ENCODE peak calls at places on chromosomes 3 and 15, in ten cellular contexts. X, E, N, M, W, G, P, F, K and Q are unnamed samples.

GRCh38 chr3:99875573-99875924 is 57.9 kb downstream of the CMSS1 start:
- DNase-seq in G (no peak), E (no peak), K (no peak), W (no peak), P (peak; percentile 68), F (no peak), N (peak; percentile 60), X (no peak), M (no peak), Q (no peak)

GRCh38 chr3:48268381-48268935 is 27.6 kb downstream of the ZNF589 start:
- DNase-seq in E (peak; percentile 80), X (no peak), W (peak; percentile 70), F (peak; percentile 89), M (no peak), G (no peak), P (no peak), N (no peak), K (no peak), Q (peak; percentile 20)

GRCh38 chr15:70339551-70340517 is 242.1 kb upstream of the TLE3 start:
- DNase-seq in G (no peak), K (no peak), N (peak; percentile 22), P (no peak), M (no peak), F (no peak), W (no peak), E (no peak), X (no peak), Q (no peak)

GRCh38 chr3:129343643-129344360 is 65.1 kb downstream of the HMCES start:
- DNase-seq in E (peak; percentile 9), K (peak; percentile 64), G (no peak), P (peak; percentile 18), F (no peak), W (peak; percentile 22), X (no peak), N (no peak), M (peak; percentile 55), Q (peak; percentile 30)

GRCh38 chr15:98503970-98504369 is 144.4 kb upstream of the IGF1R start:
- DNase-seq in P (peak; percentile 22), K (no peak), F (no peak), N (peak; percentile 50), X (no peak), E (no peak), G (no peak), M (no peak), W (no peak), Q (no peak)

GRCh38 chr3:102926618-102927017 is 491.8 kb downstream of the ZPLD1 start:
- DNase-seq in P (no peak), X (no peak), M (no peak), E (no peak), K (no peak), N (no peak), F (no peak), G (no peak), W (no peak), Q (no peak)

GRCh38 chr15:58077427-58077826 is 11.9 kb upstream of the ALDH1A2 start:
- DNase-seq in W (no peak), E (no peak), F (no peak), M (peak; percentile 33), P (no peak), N (no peak), K (no peak), G (no peak), X (no peak), Q (no peak)

GRCh38 chr15:73593278-73594074 is 39.7 kb downstream of the NPTN start:
- DNase-seq in X (no peak), F (no peak), E (no peak), K (no peak), P (no peak), M (no peak), G (no peak), N (peak; percentile 46), W (no peak), Q (no peak)

GRCh38 chr15:36996538-36997181 is 103.7 kb downstream of the MEIS2 start:
- DNase-seq in W (no peak), X (no peak), G (no peak), F (no peak), M (no peak), K (no peak), E (no peak), P (no peak), N (no peak), Q (no peak)

GRCh38 chr3:138824114-138824506 is 10.6 kb downstream of the PIK3CB start:
- DNase-seq in P (no peak), X (no peak), F (no peak), N (no peak), W (no peak), K (no peak), G (no peak), M (no peak), E (no peak), Q (no peak)

DNA sequence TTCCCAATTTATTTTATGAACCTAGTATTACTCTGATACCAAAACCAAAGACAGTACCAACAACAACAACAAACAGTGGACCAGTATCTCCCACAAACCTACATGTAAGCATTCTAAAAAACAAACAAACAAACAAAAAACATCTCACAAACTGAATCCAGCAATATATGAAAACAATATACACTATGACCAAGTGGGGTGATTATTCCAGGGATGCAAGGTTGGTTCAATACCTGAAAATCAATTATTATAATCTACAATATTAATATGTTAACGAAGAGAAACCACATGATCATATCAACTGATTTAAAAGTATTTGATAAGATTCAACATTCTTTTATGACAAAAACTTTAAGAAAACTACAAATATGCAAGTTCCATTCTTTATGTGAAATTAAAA is 391.3 kb downstream of the MAGI1 start:
- DNase-seq in K (no peak), X (no peak), G (no peak), M (no peak), F (no peak), E (no peak), N (no peak), W (no peak), P (no peak), Q (no peak)
- H3K9me3 ChIP-seq in K (peaks cover 8% of the 10 kb centered on the region), X (peaks cover 4% of the 10 kb centered on the region), G (peaks cover 16% of the 10 kb centered on the region), M (no peaks in the 10 kb centered on the region), F (peaks cover 6% of the 10 kb centered on the region), E (no peaks in the 10 kb centered on the region), N (peaks cover 2% of the 10 kb centered on the region), W (no peaks in the 10 kb centered on the region), P (no peaks in the 10 kb centered on the region), Q (no peaks in the 10 kb centered on the region)

DNA sequence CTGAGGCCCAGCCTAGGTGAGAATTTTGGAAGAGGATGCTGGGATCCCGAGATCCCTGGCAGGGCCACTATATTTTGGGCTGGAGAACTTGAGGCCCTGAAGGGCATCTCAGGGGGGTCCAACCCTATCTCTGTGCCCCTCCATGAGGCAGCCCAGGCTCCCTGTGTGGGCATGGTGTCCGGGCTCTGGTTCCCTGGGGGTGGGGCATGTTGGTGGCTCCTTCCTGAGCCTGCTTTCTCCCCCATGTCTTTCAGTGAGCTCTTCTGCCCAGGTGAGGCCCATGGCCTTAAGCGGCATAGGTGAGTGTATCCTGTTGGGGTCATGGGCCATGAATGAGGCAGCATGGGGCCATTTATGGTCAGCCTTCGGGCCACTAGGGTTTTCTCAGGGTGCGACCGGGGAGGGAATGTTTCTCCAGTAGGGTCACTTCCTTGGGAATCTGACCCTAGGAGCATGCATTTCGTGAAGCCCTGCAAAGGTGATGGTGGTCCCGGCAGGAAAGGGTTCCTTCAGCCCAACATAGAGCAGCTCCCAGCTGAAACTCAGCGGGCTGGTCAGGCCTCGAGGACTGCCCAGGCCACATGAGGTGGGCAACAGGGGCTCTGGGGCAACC is 191.3 kb downstream of the UBE3A start:
- DNase-seq in F (peak; percentile 1), M (no peak), G (peak; percentile 5), K (peak; percentile 31), N (no peak), E (no peak), W (no peak), P (no peak), X (no peak), Q (no peak)
- H3K9me3 ChIP-seq in F (peaks cover 4% of the 10 kb centered on the region), M (no peaks in the 10 kb centered on the region), G (no peaks in the 10 kb centered on the region), K (no peaks in the 10 kb centered on the region), N (peaks cover 69% of the 10 kb centered on the region), E (no peaks in the 10 kb centered on the region), W (no peaks in the 10 kb centered on the region), P (peaks cover 3% of the 10 kb centered on the region), X (peaks cover 96% of the 10 kb centered on the region), Q (no peaks in the 10 kb centered on the region)

GRCh38 chr15:100383302-100384107 is 41.7 kb upstream of the ADAMTS17 start:
- DNase-seq in N (no peak), M (peak; percentile 23), P (no peak), X (no peak), G (peak; percentile 18), K (no peak), F (no peak), W (peak; percentile 28), E (peak; percentile 17), Q (no peak)
- H3K9me3 ChIP-seq in N (peaks cover 35% of the 10 kb centered on the region), M (no peaks in the 10 kb centered on the region), P (peaks cover 3% of the 10 kb centered on the region), X (peaks cover 49% of the 10 kb centered on the region), G (peaks cover 4% of the 10 kb centered on the region), K (peaks cover 14% of the 10 kb centered on the region), F (peaks cover 7% of the 10 kb centered on the region), W (no peaks in the 10 kb centered on the region), E (no peaks in the 10 kb centered on the region), Q (no peaks in the 10 kb centered on the region)

DNA sequence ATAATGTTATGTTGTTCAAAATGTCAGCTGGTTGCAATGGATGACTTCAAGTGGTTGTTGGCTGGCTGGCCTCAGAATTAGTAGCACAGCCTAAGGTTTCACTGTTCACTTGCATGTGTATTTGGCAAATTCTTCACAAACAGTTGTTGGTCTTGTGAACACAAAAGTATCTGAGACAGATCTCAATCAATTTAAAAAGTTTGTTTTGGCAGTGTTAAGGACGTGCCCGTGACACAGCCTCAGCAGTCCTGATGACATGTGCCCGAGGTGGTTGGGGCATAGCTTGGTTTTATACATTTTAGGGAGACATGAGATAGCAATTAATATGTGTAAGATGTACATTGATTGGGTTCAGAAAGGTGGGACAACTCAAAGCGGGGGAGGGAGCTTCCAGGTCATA is 436.0 kb downstream of the AGBL1 start:
- DNase-seq in M (no peak), K (no peak), P (no peak), F (no peak), X (no peak), G (no peak), W (no peak), E (no peak), N (no peak), Q (no peak)
- H3K9me3 ChIP-seq in M (no peaks in the 10 kb centered on the region), K (no peaks in the 10 kb centered on the region), P (no peaks in the 10 kb centered on the region), F (no peaks in the 10 kb centered on the region), X (no peaks in the 10 kb centered on the region), G (no peaks in the 10 kb centered on the region), W (no peaks in the 10 kb centered on the region), E (no peaks in the 10 kb centered on the region), N (peaks cover 5% of the 10 kb centered on the region), Q (no peaks in the 10 kb centered on the region)